ENCODE peak calls at places on chromosomes 4 and X, in five cellular contexts. A, R, C, O and M are unnamed samples.
A peak's percentile ranks its signal among the peaks of the same experiment; 100 is the strongest.

GRCh38 chrX:24732705-24733104 is 39.0 kb downstream of the POLA1 start:
- DNase-seq in A (no peak), R (no peak), C (no peak), O (no peak), M (no peak)

GRCh38 chrX:109856974-109857373 is 123.9 kb upstream of the ACSL4 start:
- DNase-seq in A (no peak), R (no peak), C (peak; percentile 5), O (no peak), M (peak; percentile 44)

GRCh38 chr4:83356899-83357661 is 22.4 kb upstream of the HPSE start:
- DNase-seq in A (peak; percentile 90), R (no peak), C (no peak), O (no peak), M (no peak)

GRCh38 chrX:74383611-74384010 is 37.7 kb upstream of the SLC16A2 start:
- DNase-seq in A (peak; percentile 47), R (no peak), C (peak; percentile 53), O (no peak), M (no peak)

GRCh38 chr4:150176559-150176958 is 98.3 kb downstream of the DCLK2 start:
- DNase-seq in A (peak; percentile 78), R (no peak), C (no peak), O (no peak), M (no peak)

GRCh38 chr4:153535735-153536494 is 69.8 kb downstream of the TMEM131L start:
- DNase-seq in A (no peak), R (no peak), C (no peak), O (no peak), M (peak; percentile 38)

GRCh38 chrX:40262641-40263560 is 165.1 kb upstream of the BCOR start:
- DNase-seq in A (peak; percentile 36), R (peak; percentile 60), C (no peak), O (no peak), M (no peak)

GRCh38 chr4:73538162-73538561 is 56.6 kb downstream of the AFM start:
- DNase-seq in A (no peak), R (no peak), C (no peak), O (no peak), M (no peak)

GRCh38 chr4:74659576-74660411 is 134.5 kb downstream of the BTC start:
- DNase-seq in A (peak; percentile 100), R (no peak), C (no peak), O (no peak), M (no peak)